ENCODE peak calls at places on chromosome 11, in six cellular contexts. M is AG10803, Z is kidney, F is body of pancreas, H is epithelial cell of esophagus, A is stomach. T is an unnamed sample.

GRCh38 chr11:126363706-126364245 is 8.3 kb downstream of the ST3GAL4 start:
- DNase-seq in M (no peak), Z (peak), F (no peak), H (no peak), A (no peak), T (no peak)

GRCh38 chr11:126949066-126949945 is 51.3 kb downstream of the KIRREL3 start:
- DNase-seq in M (peak), Z (no peak), F (no peak), H (no peak), A (no peak), T (no peak)

GRCh38 chr11:33899383-33900037 is 7.6 kb upstream of the LMO2 start:
- DNase-seq in M (peak), Z (peak), F (peak), H (peak), A (peak), T (peak)

GRCh38 chr11:31786996-31787685 is 24.0 kb downstream of the PAX6 start:
- DNase-seq in M (no peak), Z (no peak), F (no peak), H (no peak), A (no peak), T (no peak)

GRCh38 chr11:68266121-68266891 is 5.5 kb downstream of the C11orf24 start:
- DNase-seq in M (no peak), Z (no peak), F (no peak), H (no peak), A (no peak), T (no peak)

GRCh38 chr11:5808500-5809121 is at the start of gene OR52N2:
- DNase-seq in M (peak), Z (peak), F (peak), H (peak), A (peak), T (peak)

GRCh38 chr11:43447124-43447523 is 88.4 kb downstream of the TTC17 start:
- DNase-seq in M (no peak), Z (no peak), F (no peak), H (no peak), A (no peak), T (no peak)

GRCh38 chr11:58742981-58743880 is 11.5 kb upstream of the GLYAT start:
- DNase-seq in M (no peak), Z (no peak), F (no peak), H (no peak), A (no peak), T (no peak)

GRCh38 chr11:122159173-122159701 is 43.2 kb upstream of the BLID start:
- DNase-seq in M (peak), Z (peak), F (no peak), H (peak), A (no peak), T (peak)

GRCh38 chr11:102840018-102840417 is 3.4 kb downstream of the MMP3 start:
- DNase-seq in M (no peak), Z (no peak), F (no peak), H (no peak), A (no peak), T (no peak)

GRCh38 chr11:115530752-115531151 is 26.5 kb upstream of the CADM1 start:
- DNase-seq in M (no peak), Z (no peak), F (no peak), H (no peak), A (no peak), T (no peak)
- TF ChIP-seq CTCF in M (no peak), Z (no peak), F (no peak), H (no peak), A (no peak), T (no peak)

GRCh38 chr11:114953039-114953438 is 274.7 kb downstream of the NXPE2 start:
- DNase-seq in M (no peak), Z (no peak), F (no peak), H (no peak), A (no peak), T (no peak)
- TF ChIP-seq CTCF in M (no peak), Z (no peak), F (no peak), H (no peak), A (no peak), T (no peak)

GRCh38 chr11:12750181-12750580 is 76.0 kb downstream of the TEAD1 start:
- DNase-seq in M (no peak), Z (no peak), F (no peak), H (no peak), A (no peak), T (no peak)
- TF ChIP-seq CTCF in M (no peak), Z (no peak), F (no peak), H (no peak), A (no peak), T (no peak)

DNA sequence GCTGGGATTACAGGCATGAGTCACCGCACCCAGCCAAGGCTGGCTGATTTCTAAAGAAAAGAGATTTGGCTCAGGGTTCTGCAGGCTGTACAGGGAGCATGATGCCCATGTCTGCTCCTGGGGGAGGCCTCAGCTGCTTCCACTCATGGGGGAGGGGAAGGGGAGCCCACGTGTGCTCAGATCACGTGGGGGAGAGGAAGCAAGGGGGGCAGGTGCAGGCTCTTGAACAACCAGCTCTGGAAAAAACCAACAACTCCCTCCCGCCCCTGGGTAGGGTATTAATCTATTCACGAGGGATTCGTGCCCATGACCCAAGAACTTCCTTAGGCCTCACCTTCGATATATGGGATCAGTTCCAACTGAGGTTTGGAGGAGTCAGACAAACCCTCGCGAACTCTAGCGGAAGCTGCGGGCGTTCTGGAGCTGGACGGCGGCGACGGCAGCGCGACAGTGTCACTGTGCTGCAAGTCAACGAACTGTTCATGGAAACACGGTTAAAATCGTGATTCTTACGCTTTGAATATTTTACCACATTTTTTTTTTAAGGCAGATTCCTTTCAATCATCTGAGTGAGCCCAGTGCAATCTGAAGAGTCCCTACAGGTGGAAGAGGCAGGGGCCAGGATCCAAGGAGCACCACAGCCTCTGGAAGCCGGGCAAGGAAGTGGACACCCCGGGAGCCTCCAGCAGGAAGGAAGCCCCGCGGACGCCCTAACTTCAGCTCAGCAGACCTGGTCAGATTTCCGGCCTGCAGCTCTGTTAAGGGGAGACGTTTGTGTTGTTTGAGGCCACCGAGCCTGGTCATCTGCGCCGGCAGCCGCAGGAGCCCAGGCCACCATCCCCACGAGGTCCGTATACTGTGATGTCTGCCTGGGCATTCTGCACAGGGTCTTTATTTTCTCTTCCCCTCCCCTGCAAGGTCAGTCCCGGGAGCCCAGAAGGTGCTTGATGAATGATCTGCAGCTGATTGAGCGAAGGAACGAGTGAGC is 45.0 kb downstream of the CTTN start:
- DNase-seq in M (no peak), Z (no peak), F (no peak), H (no peak), A (no peak), T (no peak)
- TF ChIP-seq CTCF in M (no peak), Z (no peak), F (no peak), H (no peak), A (no peak), T (no peak)

GRCh38 chr11:116840224-116840745 is 2.9 kb upstream of the APOA1 start:
- DNase-seq in M (peak), Z (no peak), F (no peak), H (no peak), A (no peak), T (peak)
- TF ChIP-seq CTCF in M (peak), Z (no peak), F (no peak), H (no peak), A (no peak), T (peak)

GRCh38 chr11:72981067-72981466 is 161.1 kb downstream of the FCHSD2 start:
- DNase-seq in M (no peak), Z (no peak), F (no peak), H (no peak), A (no peak), T (no peak)

GRCh38 chr11:72983560-72983959 is 158.6 kb downstream of the FCHSD2 start:
- DNase-seq in M (no peak), Z (no peak), F (no peak), H (no peak), A (no peak), T (no peak)

GRCh38 chr11:72985645-72986044 is 156.5 kb downstream of the FCHSD2 start:
- DNase-seq in M (no peak), Z (no peak), F (peak), H (no peak), A (no peak), T (no peak)

GRCh38 chr11:72982286-72982685 is 159.8 kb downstream of the FCHSD2 start:
- DNase-seq in M (no peak), Z (no peak), F (no peak), H (no peak), A (no peak), T (no peak)

GRCh38 chr11:72984448-72985077 is 157.6 kb downstream of the FCHSD2 start:
- DNase-seq in M (no peak), Z (no peak), F (peak), H (no peak), A (no peak), T (no peak)
- TF ChIP-seq CTCF in M (no peak), Z (no peak), F (no peak), H (no peak), A (no peak), T (no peak)